ENCODE peak calls at places on chromosomes 5 and 9, in seven cellular contexts. M, S, G, V, Z, K and P are unnamed samples.

GRCh38 chr5:160787247-160787646 is 64.8 kb downstream of the ATP10B start:
- DNase-seq in M (peak; percentile 2), S (no peak), G (no peak), V (peak; percentile 7), Z (peak; percentile 37), K (no peak), P (no peak)

GRCh38 chr9:1231998-1232919 is 182.1 kb downstream of the DMRT2 start:
- DNase-seq in M (no peak), S (no peak), G (no peak), V (no peak), Z (no peak), K (peak; percentile 74), P (peak; percentile 61)

GRCh38 chr5:165201364-165202143 is 1696.1 kb downstream of the MAT2B start:
- DNase-seq in M (no peak), S (no peak), G (no peak), V (no peak), Z (no peak), K (no peak), P (no peak)

GRCh38 chr9:131037336-131038255 is 28.6 kb downstream of the LAMC3 start:
- DNase-seq in M (no peak), S (no peak), G (no peak), V (no peak), Z (no peak), K (peak; percentile 7), P (no peak)

GRCh38 chr9:96242829-96243228 is 59.1 kb downstream of the HSD17B3 start:
- DNase-seq in M (no peak), S (no peak), G (no peak), V (no peak), Z (no peak), K (no peak), P (no peak)

GRCh38 chr5:37637165-37637845 is 202.5 kb downstream of the GDNF start:
- DNase-seq in M (no peak), S (no peak), G (no peak), V (no peak), Z (no peak), K (no peak), P (no peak)

GRCh38 chr9:24698864-24699518 is 153.3 kb upstream of the IZUMO3 start:
- DNase-seq in M (no peak), S (no peak), G (no peak), V (no peak), Z (no peak), K (no peak), P (no peak)

GRCh38 chr9:129836342-129837007 is 1.2 kb downstream of the USP20 start:
- DNase-seq in M (no peak), S (peak; percentile 33), G (no peak), V (no peak), Z (peak; percentile 78), K (no peak), P (no peak)

GRCh38 chr9:92666912-92667532 is 2.9 kb downstream of the IPPK start:
- DNase-seq in M (no peak), S (no peak), G (no peak), V (no peak), Z (no peak), K (no peak), P (no peak)

GRCh38 chr9:128296340-128297220 is 20.5 kb downstream of the SWI5 start:
- DNase-seq in M (no peak), S (no peak), G (no peak), V (no peak), Z (no peak), K (no peak), P (no peak)

GRCh38 chr5:80711938-80712337 is 57.2 kb upstream of the DHFR start:
- DNase-seq in M (no peak), S (no peak), G (no peak), V (no peak), Z (no peak), K (peak; percentile 34), P (no peak)

GRCh38 chr5:147455321-147455720 is 54.5 kb downstream of the DPYSL3 start:
- DNase-seq in M (no peak), S (no peak), G (no peak), V (peak; percentile 27), Z (no peak), K (peak; percentile 67), P (peak; percentile 55)

GRCh38 chr9:97812247-97812543 is 40.8 kb upstream of the FOXE1 start:
- DNase-seq in M (no peak), S (no peak), G (no peak), V (no peak), Z (no peak), K (no peak), P (no peak)

GRCh38 chr9:112175796-112176315 is 759 bp upstream of the SUSD1 start:
- DNase-seq in M (no peak), S (no peak), G (no peak), V (no peak), Z (peak; percentile 33), K (no peak), P (no peak)

GRCh38 chr5:170591055-170591454 is 87.2 kb downstream of the KCNIP1 start:
- DNase-seq in M (no peak), S (no peak), G (no peak), V (no peak), Z (no peak), K (no peak), P (no peak)

GRCh38 chr5:3142261-3143027 is 391.0 kb upstream of the IRX2 start:
- DNase-seq in M (no peak), S (no peak), G (no peak), V (no peak), Z (no peak), K (no peak), P (no peak)